ENCODE peak calls at places on chromosomes 2 and 18, in four cellular contexts. C is T follicular helper cell; S is effector CD4-positive, alpha-beta T cell; M is activated CD4-positive, alpha-beta T cell treated with anti-CD3 and anti-CD28 coated beads for 24 hours. Z is an unnamed sample.

GRCh38 chr18:58176915-58177717 is 133.1 kb downstream of the NEDD4L start:
- DNase-seq in C (no peak), M (no peak), S (no peak), Z (no peak)

GRCh38 chr2:190578158-190579057 is 43.9 kb upstream of the NEMP2 start:
- DNase-seq in S (no peak), C (no peak), M (no peak), Z (no peak)

GRCh38 chr2:147623328-147623727 is 221.5 kb upstream of the ACVR2A start:
- DNase-seq in M (no peak), S (no peak), C (no peak), Z (no peak)

GRCh38 chr18:36348971-36349417 is 51.5 kb downstream of the FHOD3 start:
- DNase-seq in M (no peak), S (no peak), C (no peak), Z (no peak)

GRCh38 chr2:30683240-30683956 is 123.8 kb downstream of the CAPN13 start:
- DNase-seq in M (no peak), C (no peak), S (no peak), Z (no peak)

GRCh38 chr2:28674062-28674712 is 77.4 kb upstream of the PPP1CB start:
- DNase-seq in C (no peak), S (no peak), M (no peak), Z (no peak)

GRCh38 chr18:25494888-25495287 is 142.9 kb upstream of the ZNF521 start:
- DNase-seq in C (no peak), S (no peak), M (no peak), Z (no peak)

GRCh38 chr2:225582355-225583116 is 183.0 kb downstream of the NYAP2 start:
- DNase-seq in C (no peak), M (no peak), S (no peak), Z (no peak)

GRCh38 chr2:102999958-103000357 is 238.1 kb downstream of the TMEM182 start:
- DNase-seq in C (no peak), M (no peak), S (no peak), Z (no peak)

GRCh38 chr2:74735009-74735408 is 81.0 kb downstream of the SEMA4F start:
- DNase-seq in S (no peak), C (no peak), M (no peak), Z (no peak)

GRCh38 chr2:105660489-105660888 is 84.2 kb upstream of the NCK2 start:
- DNase-seq in M (no peak), C (no peak), S (no peak), Z (no peak)